ENCODE peak calls at places on chromosomes 7 and 10, in nine cellular contexts. One of them, this sample, is unnamed.
A peak's percentile ranks its signal among the peaks of the same experiment; 100 is the strongest.

GRCh38 chr7:7808156-7808555 is 89.7 kb upstream of the RPA3 start:
- DNase-seq in fibroblast of lung: peak; percentile 86
- DNase-seq in spleen: no peak
- DNase-seq in stomach: no peak
- DNase-seq in AG08395: no peak
- DNase-seq in lower leg skin: no peak
- DNase-seq in NCI-H2171 treated with DMSO at 0.1 percent for 48 hours: no peak
- DNase-seq in MM.1S: no peak
- DNase-seq in ascending aorta: no peak
- DNase-seq in this sample: peak; percentile 21

GRCh38 chr7:149716007-149716931 is 57.1 kb downstream of the ZNF467 start:
- DNase-seq in fibroblast of lung: no peak
- DNase-seq in NCI-H2171 treated with DMSO at 0.1 percent for 48 hours: no peak
- DNase-seq in AG08395: no peak
- DNase-seq in lower leg skin: no peak
- DNase-seq in spleen: peak; percentile 77
- DNase-seq in ascending aorta: peak; percentile 59
- DNase-seq in MM.1S: no peak
- DNase-seq in stomach: no peak
- DNase-seq in this sample: no peak

GRCh38 chr10:77485847-77486246 is 151.8 kb downstream of the KCNMA1 start:
- DNase-seq in ascending aorta: no peak
- DNase-seq in MM.1S: no peak
- DNase-seq in AG08395: no peak
- DNase-seq in NCI-H2171 treated with DMSO at 0.1 percent for 48 hours: no peak
- DNase-seq in stomach: no peak
- DNase-seq in fibroblast of lung: no peak
- DNase-seq in lower leg skin: no peak
- DNase-seq in spleen: no peak
- DNase-seq in this sample: no peak

GRCh38 chr7:42057331-42057730 is 179.7 kb downstream of the GLI3 start:
- DNase-seq in NCI-H2171 treated with DMSO at 0.1 percent for 48 hours: no peak
- DNase-seq in fibroblast of lung: no peak
- DNase-seq in spleen: no peak
- DNase-seq in lower leg skin: no peak
- DNase-seq in AG08395: no peak
- DNase-seq in stomach: no peak
- DNase-seq in ascending aorta: no peak
- DNase-seq in MM.1S: no peak
- DNase-seq in this sample: no peak

GRCh38 chr7:98687331-98687863 is 70.3 kb downstream of the NPTX2 start:
- DNase-seq in ascending aorta: no peak
- DNase-seq in AG08395: no peak
- DNase-seq in MM.1S: no peak
- DNase-seq in NCI-H2171 treated with DMSO at 0.1 percent for 48 hours: peak; percentile 14
- DNase-seq in fibroblast of lung: no peak
- DNase-seq in spleen: no peak
- DNase-seq in lower leg skin: no peak
- DNase-seq in stomach: no peak
- DNase-seq in this sample: peak; percentile 15

GRCh38 chr10:75924309-75924920 is 493.0 kb downstream of the LRMDA start:
- DNase-seq in spleen: no peak
- DNase-seq in NCI-H2171 treated with DMSO at 0.1 percent for 48 hours: no peak
- DNase-seq in fibroblast of lung: no peak
- DNase-seq in ascending aorta: no peak
- DNase-seq in AG08395: no peak
- DNase-seq in MM.1S: no peak
- DNase-seq in lower leg skin: no peak
- DNase-seq in stomach: no peak
- DNase-seq in this sample: no peak

GRCh38 chr7:106369349-106369748 is 84.6 kb upstream of the NAMPT start:
- DNase-seq in spleen: no peak
- DNase-seq in MM.1S: no peak
- DNase-seq in AG08395: peak; percentile 74
- DNase-seq in ascending aorta: no peak
- DNase-seq in stomach: no peak
- DNase-seq in lower leg skin: peak; percentile 49
- DNase-seq in fibroblast of lung: peak; percentile 67
- DNase-seq in NCI-H2171 treated with DMSO at 0.1 percent for 48 hours: no peak
- DNase-seq in this sample: no peak

GRCh38 chr10:88989824-88990527 is 622 bp upstream of the FAS start:
- DNase-seq in ascending aorta: peak; percentile 79
- DNase-seq in lower leg skin: peak; percentile 73
- DNase-seq in NCI-H2171 treated with DMSO at 0.1 percent for 48 hours: no peak
- DNase-seq in AG08395: peak; percentile 76
- DNase-seq in fibroblast of lung: peak; percentile 96
- DNase-seq in spleen: no peak
- DNase-seq in MM.1S: no peak
- DNase-seq in stomach: peak; percentile 26
- DNase-seq in this sample: no peak

GRCh38 chr10:62459500-62459899 is 85.3 kb downstream of the ZNF365 start:
- DNase-seq in ascending aorta: no peak
- DNase-seq in lower leg skin: no peak
- DNase-seq in fibroblast of lung: no peak
- DNase-seq in stomach: no peak
- DNase-seq in NCI-H2171 treated with DMSO at 0.1 percent for 48 hours: no peak
- DNase-seq in spleen: no peak
- DNase-seq in AG08395: no peak
- DNase-seq in MM.1S: no peak
- DNase-seq in this sample: no peak

GRCh38 chr7:29207469-29207868 is 12.9 kb downstream of the CHN2 start:
- DNase-seq in fibroblast of lung: no peak
- DNase-seq in AG08395: no peak
- DNase-seq in NCI-H2171 treated with DMSO at 0.1 percent for 48 hours: no peak
- DNase-seq in MM.1S: no peak
- DNase-seq in lower leg skin: no peak
- DNase-seq in ascending aorta: no peak
- DNase-seq in spleen: no peak
- DNase-seq in stomach: no peak
- DNase-seq in this sample: no peak

GRCh38 chr7:140260338-140260737 is 83.6 kb upstream of the KDM7A start:
- DNase-seq in NCI-H2171 treated with DMSO at 0.1 percent for 48 hours: no peak
- DNase-seq in AG08395: no peak
- DNase-seq in ascending aorta: no peak
- DNase-seq in spleen: no peak
- DNase-seq in lower leg skin: no peak
- DNase-seq in fibroblast of lung: no peak
- DNase-seq in MM.1S: no peak
- DNase-seq in stomach: no peak
- DNase-seq in this sample: no peak

GRCh38 chr10:4807803-4808507 is 18.1 kb upstream of the AKR1E2 start:
- DNase-seq in MM.1S: peak; percentile 52
- DNase-seq in AG08395: peak; percentile 81
- DNase-seq in fibroblast of lung: peak; percentile 60
- DNase-seq in ascending aorta: no peak
- DNase-seq in NCI-H2171 treated with DMSO at 0.1 percent for 48 hours: no peak
- DNase-seq in lower leg skin: no peak
- DNase-seq in spleen: no peak
- DNase-seq in stomach: no peak
- DNase-seq in this sample: no peak

GRCh38 chr7:128104109-128104742 is 73.0 kb upstream of the LRRC4 start:
- DNase-seq in ascending aorta: no peak
- DNase-seq in lower leg skin: no peak
- DNase-seq in AG08395: peak; percentile 41
- DNase-seq in NCI-H2171 treated with DMSO at 0.1 percent for 48 hours: peak; percentile 32
- DNase-seq in fibroblast of lung: peak; percentile 18
- DNase-seq in spleen: peak; percentile 86
- DNase-seq in stomach: no peak
- DNase-seq in MM.1S: no peak
- DNase-seq in this sample: no peak

GRCh38 chr10:47196691-47197090 is 103.3 kb upstream of the GDF10 start:
- DNase-seq in ascending aorta: no peak
- DNase-seq in fibroblast of lung: no peak
- DNase-seq in NCI-H2171 treated with DMSO at 0.1 percent for 48 hours: no peak
- DNase-seq in spleen: no peak
- DNase-seq in AG08395: no peak
- DNase-seq in lower leg skin: no peak
- DNase-seq in MM.1S: no peak
- DNase-seq in stomach: no peak
- DNase-seq in this sample: no peak

GRCh38 chr7:35754741-35755140 is 46.1 kb upstream of the SEPTIN7 start:
- DNase-seq in fibroblast of lung: peak; percentile 59
- DNase-seq in MM.1S: no peak
- DNase-seq in ascending aorta: no peak
- DNase-seq in lower leg skin: no peak
- DNase-seq in AG08395: no peak
- DNase-seq in NCI-H2171 treated with DMSO at 0.1 percent for 48 hours: no peak
- DNase-seq in spleen: no peak
- DNase-seq in stomach: no peak
- DNase-seq in this sample: no peak

GRCh38 chr7:47581821-47582747 is at the start of gene TNS3:
- DNase-seq in fibroblast of lung: peak; percentile 44
- DNase-seq in lower leg skin: no peak
- DNase-seq in ascending aorta: peak; percentile 73
- DNase-seq in stomach: peak; percentile 68
- DNase-seq in spleen: peak; percentile 86
- DNase-seq in MM.1S: peak; percentile 67
- DNase-seq in NCI-H2171 treated with DMSO at 0.1 percent for 48 hours: peak; percentile 14
- DNase-seq in AG08395: peak; percentile 65
- DNase-seq in this sample: no peak

GRCh38 chr10:63760034-63760707 is 239.0 kb downstream of the REEP3 start:
- DNase-seq in NCI-H2171 treated with DMSO at 0.1 percent for 48 hours: no peak
- DNase-seq in spleen: no peak
- DNase-seq in fibroblast of lung: no peak
- DNase-seq in MM.1S: no peak
- DNase-seq in AG08395: peak; percentile 30
- DNase-seq in stomach: no peak
- DNase-seq in ascending aorta: no peak
- DNase-seq in lower leg skin: peak; percentile 26
- DNase-seq in this sample: no peak

GRCh38 chr10:13016886-13017285 is 15.4 kb upstream of the CCDC3 start:
- DNase-seq in ascending aorta: no peak
- DNase-seq in spleen: no peak
- DNase-seq in AG08395: no peak
- DNase-seq in MM.1S: no peak
- DNase-seq in stomach: no peak
- DNase-seq in lower leg skin: no peak
- DNase-seq in fibroblast of lung: no peak
- DNase-seq in NCI-H2171 treated with DMSO at 0.1 percent for 48 hours: no peak
- DNase-seq in this sample: no peak

GRCh38 chr10:79176949-79177602 is 108.3 kb downstream of the ZMIZ1 start:
- DNase-seq in MM.1S: no peak
- DNase-seq in fibroblast of lung: peak; percentile 20
- DNase-seq in AG08395: no peak
- DNase-seq in NCI-H2171 treated with DMSO at 0.1 percent for 48 hours: no peak
- DNase-seq in ascending aorta: no peak
- DNase-seq in lower leg skin: no peak
- DNase-seq in spleen: no peak
- DNase-seq in stomach: no peak
- DNase-seq in this sample: no peak

GRCh38 chr7:3063016-3063753 is 19.5 kb upstream of the CARD11 start:
- DNase-seq in NCI-H2171 treated with DMSO at 0.1 percent for 48 hours: no peak
- DNase-seq in ascending aorta: no peak
- DNase-seq in fibroblast of lung: no peak
- DNase-seq in MM.1S: peak; percentile 36
- DNase-seq in stomach: no peak
- DNase-seq in lower leg skin: no peak
- DNase-seq in AG08395: no peak
- DNase-seq in spleen: peak; percentile 80
- DNase-seq in this sample: no peak

GRCh38 chr7:134514663-134515062 is 12.7 kb upstream of the AKR1B10 start:
- DNase-seq in fibroblast of lung: peak; percentile 85
- DNase-seq in MM.1S: peak; percentile 84
- DNase-seq in NCI-H2171 treated with DMSO at 0.1 percent for 48 hours: peak; percentile 79
- DNase-seq in spleen: no peak
- DNase-seq in stomach: no peak
- DNase-seq in ascending aorta: no peak
- DNase-seq in lower leg skin: no peak
- DNase-seq in AG08395: peak; percentile 69
- DNase-seq in this sample: peak; percentile 69

GRCh38 chr10:35398355-35398754 is 62.0 kb downstream of the CCNY start:
- DNase-seq in ascending aorta: no peak
- DNase-seq in spleen: no peak
- DNase-seq in lower leg skin: no peak
- DNase-seq in AG08395: peak; percentile 65
- DNase-seq in NCI-H2171 treated with DMSO at 0.1 percent for 48 hours: peak; percentile 27
- DNase-seq in fibroblast of lung: peak; percentile 80
- DNase-seq in MM.1S: no peak
- DNase-seq in stomach: no peak
- DNase-seq in this sample: peak; percentile 13

GRCh38 chr7:26664735-26665420 is 199.5 kb downstream of the SKAP2 start:
- DNase-seq in lower leg skin: peak; percentile 21
- DNase-seq in spleen: peak; percentile 59
- DNase-seq in fibroblast of lung: no peak
- DNase-seq in AG08395: no peak
- DNase-seq in MM.1S: peak; percentile 60
- DNase-seq in ascending aorta: no peak
- DNase-seq in stomach: no peak
- DNase-seq in NCI-H2171 treated with DMSO at 0.1 percent for 48 hours: no peak
- DNase-seq in this sample: no peak

GRCh38 chr10:66877359-66877758 is 48.5 kb upstream of the LRRTM3 start:
- DNase-seq in fibroblast of lung: no peak
- DNase-seq in MM.1S: no peak
- DNase-seq in AG08395: no peak
- DNase-seq in stomach: no peak
- DNase-seq in NCI-H2171 treated with DMSO at 0.1 percent for 48 hours: no peak
- DNase-seq in lower leg skin: no peak
- DNase-seq in spleen: no peak
- DNase-seq in ascending aorta: no peak
- DNase-seq in this sample: no peak

GRCh38 chr7:136883046-136883445 is 14.6 kb downstream of the CHRM2 start:
- DNase-seq in spleen: no peak
- DNase-seq in NCI-H2171 treated with DMSO at 0.1 percent for 48 hours: no peak
- DNase-seq in stomach: no peak
- DNase-seq in lower leg skin: no peak
- DNase-seq in ascending aorta: no peak
- DNase-seq in AG08395: no peak
- DNase-seq in MM.1S: no peak
- DNase-seq in fibroblast of lung: no peak
- DNase-seq in this sample: no peak

GRCh38 chr10:5654218-5654755 is 12.1 kb downstream of the ASB13 start:
- DNase-seq in spleen: peak; percentile 5
- DNase-seq in AG08395: no peak
- DNase-seq in MM.1S: peak; percentile 25
- DNase-seq in stomach: no peak
- DNase-seq in fibroblast of lung: no peak
- DNase-seq in ascending aorta: no peak
- DNase-seq in lower leg skin: no peak
- DNase-seq in NCI-H2171 treated with DMSO at 0.1 percent for 48 hours: no peak
- DNase-seq in this sample: no peak

GRCh38 chr7:119439192-119439591 is 833.8 kb upstream of the KCND2 start:
- DNase-seq in lower leg skin: no peak
- DNase-seq in AG08395: no peak
- DNase-seq in stomach: no peak
- DNase-seq in fibroblast of lung: no peak
- DNase-seq in NCI-H2171 treated with DMSO at 0.1 percent for 48 hours: no peak
- DNase-seq in spleen: no peak
- DNase-seq in ascending aorta: no peak
- DNase-seq in MM.1S: no peak
- DNase-seq in this sample: no peak

GRCh38 chr10:125808047-125808446 is 15.0 kb downstream of the UROS start:
- DNase-seq in spleen: no peak
- DNase-seq in ascending aorta: no peak
- DNase-seq in fibroblast of lung: no peak
- DNase-seq in stomach: no peak
- DNase-seq in NCI-H2171 treated with DMSO at 0.1 percent for 48 hours: no peak
- DNase-seq in MM.1S: no peak
- DNase-seq in lower leg skin: no peak
- DNase-seq in AG08395: no peak
- DNase-seq in this sample: no peak

GRCh38 chr7:45712872-45713668 is 138.9 kb downstream of the ADCY1 start:
- DNase-seq in stomach: no peak
- DNase-seq in NCI-H2171 treated with DMSO at 0.1 percent for 48 hours: no peak
- DNase-seq in MM.1S: no peak
- DNase-seq in lower leg skin: no peak
- DNase-seq in spleen: peak; percentile 71
- DNase-seq in ascending aorta: peak; percentile 38
- DNase-seq in fibroblast of lung: no peak
- DNase-seq in AG08395: no peak
- DNase-seq in this sample: no peak

GRCh38 chr7:44383566-44383965 is 58.2 kb upstream of the CAMK2B start:
- DNase-seq in stomach: peak; percentile 21
- DNase-seq in fibroblast of lung: peak; percentile 65
- DNase-seq in MM.1S: no peak
- DNase-seq in NCI-H2171 treated with DMSO at 0.1 percent for 48 hours: no peak
- DNase-seq in spleen: peak; percentile 69
- DNase-seq in lower leg skin: peak; percentile 12
- DNase-seq in AG08395: peak; percentile 71
- DNase-seq in ascending aorta: peak; percentile 81
- DNase-seq in this sample: no peak

This sample was measured in NCI-H1694 treated with DMSO at 0.1 percent for 48 hours.